ENCODE peak calls at places on chromosome 7, in ten cellular contexts. D is right cardiac atrium; U is GOT3; E is spleen; V is HCEC 1CT; A is iris pigment epithelial cell; N is HS-5; O is neural progenitor cell; C is HTR-8/SVneo; B is stimulated activated CD8-positive, alpha-beta memory T cell treated with anti-CD3 and anti-CD28 coated beads, Interleukin-4, amount 100 ng/mL, for 1 hour. M is an unnamed sample.

GRCh38 chr7:69402696-69403095 is 195.6 kb upstream of the AUTS2 start:
- DNase-seq in D (no peak), U (no peak), E (peak; percentile 29), V (no peak), A (no peak), N (no peak), O (no peak), C (no peak), B (no peak), M (no peak)

GRCh38 chr7:137135654-137136350 is 207.7 kb downstream of the PTN start:
- DNase-seq in D (no peak), U (no peak), E (no peak), V (peak; percentile 72), A (peak; percentile 77), N (no peak), O (no peak), C (no peak), B (no peak), M (no peak)

GRCh38 chr7:133354546-133355324 is 101.9 kb downstream of the EXOC4 start:
- DNase-seq in D (no peak), U (no peak), E (no peak), V (peak; percentile 15), A (peak; percentile 60), N (no peak), O (no peak), C (no peak), B (no peak), M (no peak)

GRCh38 chr7:132162745-132163144 is 413.5 kb downstream of the PLXNA4 start:
- DNase-seq in D (no peak), U (no peak), E (no peak), V (no peak), A (no peak), N (no peak), O (peak; percentile 31), C (no peak), B (no peak), M (no peak)

GRCh38 chr7:127644484-127644883 is 7.5 kb upstream of the SND1 start:
- DNase-seq in D (no peak), U (no peak), E (no peak), V (no peak), A (peak; percentile 40), N (no peak), O (no peak), C (no peak), B (no peak), M (no peak)

GRCh38 chr7:68691261-68692216 is 906.7 kb upstream of the AUTS2 start:
- DNase-seq in D (no peak), U (no peak), E (no peak), V (no peak), A (peak; percentile 18), N (no peak), O (no peak), C (peak; percentile 46), B (no peak), M (no peak)

GRCh38 chr7:39527951-39528350 is 38.3 kb upstream of the YAE1 start:
- DNase-seq in D (no peak), U (no peak), E (no peak), V (peak; percentile 52), A (peak; percentile 72), N (no peak), O (no peak), C (no peak), B (no peak), M (no peak)

GRCh38 chr7:76343294-76343930 is 15.4 kb downstream of the YWHAG start:
- DNase-seq in D (no peak), U (no peak), E (no peak), V (peak; percentile 13), A (peak; percentile 42), N (no peak), O (no peak), C (no peak), B (no peak), M (no peak)

GRCh38 chr7:24428676-24429075 is 144.6 kb upstream of the PALS2 start:
- DNase-seq in D (no peak), U (no peak), E (no peak), V (no peak), A (no peak), N (no peak), O (no peak), C (no peak), B (no peak), M (no peak)

GRCh38 chr7:714251-714671 is 12.2 kb upstream of the DNAAF5 start:
- DNase-seq in D (no peak), U (no peak), E (peak; percentile 54), V (no peak), A (no peak), N (no peak), O (no peak), C (no peak), B (no peak), M (no peak)

GRCh38 chr7:76225379-76225778 is 23.7 kb downstream of the SRRM3 start:
- DNase-seq in D (peak; percentile 65), U (no peak), E (no peak), V (peak; percentile 10), A (peak; percentile 23), N (no peak), O (peak; percentile 88), C (no peak), B (peak; percentile 3), M (no peak)

GRCh38 chr7:2526659-2527504 is 7.3 kb downstream of the LFNG start:
- DNase-seq in D (peak; percentile 57), U (no peak), E (peak; percentile 78), V (no peak), A (no peak), N (no peak), O (no peak), C (no peak), B (no peak), M (no peak)

GRCh38 chr7:1922870-1923236 is 252.8 kb downstream of the ELFN1 start:
- DNase-seq in D (no peak), U (no peak), E (no peak), V (no peak), A (no peak), N (no peak), O (no peak), C (no peak), B (no peak), M (no peak)

GRCh38 chr7:157663061-157663863 is 326.5 kb downstream of the DNAJB6 start:
- DNase-seq in D (no peak), U (no peak), E (peak; percentile 64), V (no peak), A (no peak), N (no peak), O (no peak), C (no peak), B (no peak), M (no peak)

GRCh38 chr7:66016131-66016461 is 34.1 kb upstream of the GUSB start:
- DNase-seq in D (no peak), U (no peak), E (no peak), V (no peak), A (peak; percentile 35), N (peak; percentile 19), O (no peak), C (no peak), B (no peak), M (no peak)

GRCh38 chr7:74655785-74656420 is 1.6 kb upstream of the GTF2I start:
- DNase-seq in D (no peak), U (no peak), E (no peak), V (no peak), A (no peak), N (no peak), O (no peak), C (no peak), B (no peak), M (no peak)

GRCh38 chr7:70376561-70377031 is 755.3 kb upstream of the GALNT17 start:
- DNase-seq in D (no peak), U (no peak), E (no peak), V (no peak), A (no peak), N (no peak), O (peak; percentile 24), C (no peak), B (no peak), M (no peak)

GRCh38 chr7:100053201-100053600 is 3.6 kb downstream of the ZSCAN21 start:
- DNase-seq in D (no peak), U (no peak), E (no peak), V (peak; percentile 81), A (peak; percentile 59), N (peak; percentile 15), O (peak; percentile 23), C (peak; percentile 33), B (no peak), M (peak; percentile 5)

GRCh38 chr7:27187702-27188665 is 3.0 kb upstream of the HOXA11 start:
- DNase-seq in D (no peak), U (no peak), E (no peak), V (peak; percentile 28), A (no peak), N (no peak), O (no peak), C (no peak), B (no peak), M (no peak)

GRCh38 chr7:41576176-41576575 is 126.7 kb downstream of the INHBA start:
- DNase-seq in D (no peak), U (no peak), E (no peak), V (peak; percentile 10), A (peak; percentile 58), N (no peak), O (no peak), C (no peak), B (no peak), M (no peak)

GRCh38 chr7:158343526-158343925 is 244.1 kb downstream of the PTPRN2 start:
- DNase-seq in D (no peak), U (no peak), E (no peak), V (no peak), A (no peak), N (no peak), O (no peak), C (no peak), B (no peak), M (no peak)

GRCh38 chr7:26293569-26294308 is 2.1 kb downstream of the SNX10 start:
- DNase-seq in D (no peak), U (no peak), E (no peak), V (no peak), A (no peak), N (no peak), O (no peak), C (no peak), B (peak; percentile 21), M (peak; percentile 77)

GRCh38 chr7:131471605-131472004 is 84.8 kb downstream of the PODXL start:
- DNase-seq in D (no peak), U (no peak), E (no peak), V (no peak), A (no peak), N (no peak), O (no peak), C (no peak), B (no peak), M (no peak)

GRCh38 chr7:22433710-22434460 is 66.1 kb downstream of the STEAP1B start:
- DNase-seq in D (peak; percentile 46), U (no peak), E (peak; percentile 80), V (peak; percentile 55), A (peak; percentile 17), N (peak; percentile 71), O (peak; percentile 41), C (no peak), B (no peak), M (no peak)